ENCODE peak calls at places on chromosomes 7 and 10, in seven cellular contexts. One of them, this sample, is unnamed.
A peak's percentile ranks its signal among the peaks of the same experiment; 100 is the strongest.

GRCh38 chr7:151451626-151452025 is 11.7 kb upstream of the CRYGN start:
- DNase-seq in ascending aorta: no peak
- DNase-seq in GM12865: no peak
- DNase-seq in WTC11: no peak
- DNase-seq in AG09309: no peak
- DNase-seq in GM10248: no peak
- DNase-seq in mucosa of descending colon: no peak
- DNase-seq in this sample: no peak

GRCh38 chr7:1848911-1849311 is 178.8 kb downstream of the ELFN1 start:
- DNase-seq in GM10248: no peak
- DNase-seq in GM12865: no peak
- DNase-seq in WTC11: no peak
- DNase-seq in ascending aorta: no peak
- DNase-seq in mucosa of descending colon: no peak
- DNase-seq in AG09309: no peak
- DNase-seq in this sample: no peak

GRCh38 chr10:86259901-86260562 is 106.6 kb downstream of the GRID1 start:
- DNase-seq in GM10248: no peak
- DNase-seq in WTC11: no peak
- DNase-seq in mucosa of descending colon: no peak
- DNase-seq in ascending aorta: no peak
- DNase-seq in GM12865: no peak
- DNase-seq in AG09309: no peak
- DNase-seq in this sample: no peak

GRCh38 chr10:31977440-31978157 is 49.0 kb upstream of the ARHGAP12 start:
- DNase-seq in mucosa of descending colon: no peak
- DNase-seq in GM12865: peak; percentile 25
- DNase-seq in ascending aorta: no peak
- DNase-seq in GM10248: no peak
- DNase-seq in AG09309: peak; percentile 35
- DNase-seq in WTC11: no peak
- DNase-seq in this sample: peak; percentile 71

GRCh38 chr10:104492349-104492940 is 138.8 kb downstream of the CFAP58 start:
- DNase-seq in WTC11: no peak
- DNase-seq in GM12865: no peak
- DNase-seq in AG09309: peak; percentile 14
- DNase-seq in GM10248: no peak
- DNase-seq in mucosa of descending colon: no peak
- DNase-seq in ascending aorta: no peak
- DNase-seq in this sample: peak; percentile 10

GRCh38 chr7:14381936-14382335 is 392.5 kb upstream of the ETV1 start:
- DNase-seq in WTC11: no peak
- DNase-seq in GM12865: no peak
- DNase-seq in ascending aorta: no peak
- DNase-seq in AG09309: no peak
- DNase-seq in mucosa of descending colon: no peak
- DNase-seq in GM10248: no peak
- DNase-seq in this sample: no peak

GRCh38 chr7:46716926-46717325 is 795.9 kb upstream of the IGFBP3 start:
- DNase-seq in AG09309: no peak
- DNase-seq in GM12865: no peak
- DNase-seq in ascending aorta: no peak
- DNase-seq in GM10248: no peak
- DNase-seq in mucosa of descending colon: no peak
- DNase-seq in WTC11: no peak
- DNase-seq in this sample: no peak

GRCh38 chr10:77157248-77158019 is 480.2 kb downstream of the KCNMA1 start:
- DNase-seq in WTC11: no peak
- DNase-seq in mucosa of descending colon: peak; percentile 71
- DNase-seq in AG09309: no peak
- DNase-seq in GM10248: no peak
- DNase-seq in GM12865: no peak
- DNase-seq in ascending aorta: no peak
- DNase-seq in this sample: no peak

GRCh38 chr7:157548691-157549265 is 212.0 kb downstream of the DNAJB6 start:
- DNase-seq in ascending aorta: no peak
- DNase-seq in mucosa of descending colon: no peak
- DNase-seq in GM10248: no peak
- DNase-seq in WTC11: no peak
- DNase-seq in AG09309: no peak
- DNase-seq in GM12865: no peak
- DNase-seq in this sample: no peak

GRCh38 chr7:89072094-89072493 is 276.6 kb upstream of the TEX47 start:
- DNase-seq in ascending aorta: no peak
- DNase-seq in AG09309: no peak
- DNase-seq in mucosa of descending colon: no peak
- DNase-seq in GM12865: no peak
- DNase-seq in GM10248: no peak
- DNase-seq in WTC11: no peak
- DNase-seq in this sample: no peak

GRCh38 chr7:97499204-97499603 is 232.7 kb upstream of the TAC1 start:
- DNase-seq in mucosa of descending colon: no peak
- DNase-seq in GM10248: peak; percentile 40
- DNase-seq in WTC11: peak; percentile 51
- DNase-seq in AG09309: no peak
- DNase-seq in GM12865: peak; percentile 46
- DNase-seq in ascending aorta: no peak
- DNase-seq in this sample: peak; percentile 2

GRCh38 chr7:75966209-75966961 is 28.0 kb downstream of the TMEM120A start:
- DNase-seq in GM12865: no peak
- DNase-seq in AG09309: no peak
- DNase-seq in mucosa of descending colon: no peak
- DNase-seq in GM10248: no peak
- DNase-seq in WTC11: no peak
- DNase-seq in ascending aorta: peak; percentile 63
- DNase-seq in this sample: no peak

GRCh38 chr10:61170594-61170993 is 226.6 kb upstream of the RHOBTB1 start:
- DNase-seq in mucosa of descending colon: no peak
- DNase-seq in AG09309: no peak
- DNase-seq in GM10248: no peak
- DNase-seq in WTC11: no peak
- DNase-seq in ascending aorta: no peak
- DNase-seq in GM12865: no peak
- DNase-seq in this sample: no peak

GRCh38 chr7:107152011-107152410 is 16.8 kb upstream of the HBP1 start:
- DNase-seq in mucosa of descending colon: no peak
- DNase-seq in AG09309: no peak
- DNase-seq in ascending aorta: no peak
- DNase-seq in GM12865: no peak
- DNase-seq in WTC11: no peak
- DNase-seq in GM10248: no peak
- DNase-seq in this sample: peak; percentile 66

GRCh38 chr10:86666538-86666937 is 1.8 kb upstream of the LDB3 start:
- DNase-seq in WTC11: no peak
- DNase-seq in GM12865: no peak
- DNase-seq in mucosa of descending colon: no peak
- DNase-seq in ascending aorta: no peak
- DNase-seq in GM10248: no peak
- DNase-seq in AG09309: no peak
- DNase-seq in this sample: no peak

GRCh38 chr7:919924-920341 is 34.5 kb downstream of the ADAP1 start:
- DNase-seq in ascending aorta: peak; percentile 1
- DNase-seq in GM12865: no peak
- DNase-seq in GM10248: no peak
- DNase-seq in WTC11: peak; percentile 7
- DNase-seq in AG09309: no peak
- DNase-seq in mucosa of descending colon: peak; percentile 78
- DNase-seq in this sample: no peak

GRCh38 chr7:124784879-124785818 is 19.6 kb upstream of the GPR37 start:
- DNase-seq in mucosa of descending colon: no peak
- DNase-seq in ascending aorta: no peak
- DNase-seq in GM12865: peak; percentile 55
- DNase-seq in WTC11: peak; percentile 60
- DNase-seq in AG09309: peak; percentile 14
- DNase-seq in GM10248: peak; percentile 49
- DNase-seq in this sample: peak; percentile 48

GRCh38 chr10:105185101-105185500 is 544.0 kb downstream of the SORCS3 start:
- DNase-seq in ascending aorta: no peak
- DNase-seq in WTC11: no peak
- DNase-seq in mucosa of descending colon: no peak
- DNase-seq in AG09309: no peak
- DNase-seq in GM10248: no peak
- DNase-seq in GM12865: no peak
- DNase-seq in this sample: no peak

GRCh38 chr7:138833596-138833995 is 35.6 kb upstream of the ATP6V0A4 start:
- DNase-seq in GM10248: no peak
- DNase-seq in ascending aorta: no peak
- DNase-seq in WTC11: no peak
- DNase-seq in AG09309: no peak
- DNase-seq in GM12865: no peak
- DNase-seq in mucosa of descending colon: no peak
- DNase-seq in this sample: no peak

GRCh38 chr7:7446616-7447015 is 89.1 kb downstream of the COL28A1 start:
- DNase-seq in mucosa of descending colon: no peak
- DNase-seq in AG09309: no peak
- DNase-seq in ascending aorta: no peak
- DNase-seq in WTC11: no peak
- DNase-seq in GM12865: no peak
- DNase-seq in GM10248: no peak
- DNase-seq in this sample: no peak

GRCh38 chr10:131126321-131127121 is 185.0 kb downstream of the TCERG1L start:
- DNase-seq in ascending aorta: no peak
- DNase-seq in GM10248: no peak
- DNase-seq in AG09309: no peak
- DNase-seq in mucosa of descending colon: no peak
- DNase-seq in GM12865: no peak
- DNase-seq in WTC11: no peak
- DNase-seq in this sample: no peak

GRCh38 chr7:121634356-121634755 is 238.2 kb upstream of the FAM3C start:
- DNase-seq in mucosa of descending colon: no peak
- DNase-seq in ascending aorta: no peak
- DNase-seq in AG09309: no peak
- DNase-seq in GM10248: no peak
- DNase-seq in WTC11: no peak
- DNase-seq in GM12865: no peak
- DNase-seq in this sample: no peak

DNA sequence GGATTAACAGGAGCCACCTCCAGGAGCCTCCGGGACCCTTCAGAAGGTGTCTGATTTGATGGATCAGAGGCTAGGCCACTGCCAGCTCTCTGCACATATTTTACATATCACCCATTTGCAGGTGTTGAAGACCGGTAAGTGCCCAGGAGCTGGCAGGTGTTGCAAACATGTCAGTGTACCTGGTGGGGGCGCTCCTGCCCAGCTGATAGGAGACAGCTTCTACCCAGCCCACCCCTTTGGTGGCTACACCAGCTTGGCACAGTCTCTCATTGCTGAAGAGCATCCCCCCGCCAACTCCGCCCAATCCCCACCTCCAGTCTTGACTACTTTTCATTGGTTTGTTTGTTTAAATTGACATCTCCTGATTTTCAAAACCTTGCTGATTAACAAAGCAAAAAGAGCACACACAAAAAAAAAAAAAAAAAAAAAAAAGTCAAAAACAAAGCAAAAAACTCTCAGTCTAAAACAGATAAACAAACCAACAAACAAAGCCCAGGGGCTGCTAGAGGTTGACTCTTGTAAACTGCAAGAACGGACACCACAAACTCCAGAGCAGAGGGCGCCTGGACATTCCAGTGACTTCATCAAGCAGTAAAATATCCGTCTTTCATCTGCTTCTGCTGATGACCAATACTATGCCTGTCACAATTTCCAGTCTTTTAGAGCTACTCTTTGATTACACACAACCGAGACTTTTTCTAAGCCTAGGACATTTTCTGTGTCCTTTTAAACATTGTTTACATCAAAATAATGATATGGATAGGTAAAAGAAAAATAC is 275.3 kb downstream of the NRG3 start:
- DNase-seq in AG09309: no peak
- DNase-seq in mucosa of descending colon: no peak
- DNase-seq in WTC11: peak; percentile 91
- DNase-seq in GM10248: peak; percentile 7
- DNase-seq in ascending aorta: no peak
- DNase-seq in GM12865: peak; percentile 39
- DNase-seq in this sample: no peak
- TF ChIP-seq CTCF in AG09309: no peak
- TF ChIP-seq CTCF in mucosa of descending colon: no peak
- TF ChIP-seq CTCF in WTC11: peak; percentile 77
- TF ChIP-seq CTCF in GM10248: peak; percentile 37
- TF ChIP-seq CTCF in ascending aorta: no peak
- TF ChIP-seq CTCF in GM12865: peak; percentile 41
- TF ChIP-seq CTCF in this sample: no peak

GRCh38 chr7:128361463-128362441 is at the start of gene PRRT4:
- DNase-seq in WTC11: peak; percentile 38
- DNase-seq in GM12865: no peak
- DNase-seq in GM10248: peak; percentile 50
- DNase-seq in ascending aorta: no peak
- DNase-seq in AG09309: no peak
- DNase-seq in mucosa of descending colon: no peak
- DNase-seq in this sample: no peak
- TF ChIP-seq CTCF in WTC11: no peak
- TF ChIP-seq CTCF in GM12865: no peak
- TF ChIP-seq CTCF in GM10248: no peak
- TF ChIP-seq CTCF in ascending aorta: no peak
- TF ChIP-seq CTCF in AG09309: no peak
- TF ChIP-seq CTCF in mucosa of descending colon: no peak
- TF ChIP-seq CTCF in this sample: no peak

GRCh38 chr7:27329917-27330316 is 87.3 kb downstream of the EVX1 start:
- DNase-seq in WTC11: no peak
- DNase-seq in GM12865: no peak
- DNase-seq in AG09309: no peak
- DNase-seq in mucosa of descending colon: no peak
- DNase-seq in GM10248: no peak
- DNase-seq in ascending aorta: no peak
- DNase-seq in this sample: no peak
- TF ChIP-seq CTCF in WTC11: no peak
- TF ChIP-seq CTCF in GM12865: no peak
- TF ChIP-seq CTCF in AG09309: peak; percentile 23
- TF ChIP-seq CTCF in mucosa of descending colon: no peak
- TF ChIP-seq CTCF in GM10248: no peak
- TF ChIP-seq CTCF in ascending aorta: no peak
- TF ChIP-seq CTCF in this sample: peak; percentile 37

DNA sequence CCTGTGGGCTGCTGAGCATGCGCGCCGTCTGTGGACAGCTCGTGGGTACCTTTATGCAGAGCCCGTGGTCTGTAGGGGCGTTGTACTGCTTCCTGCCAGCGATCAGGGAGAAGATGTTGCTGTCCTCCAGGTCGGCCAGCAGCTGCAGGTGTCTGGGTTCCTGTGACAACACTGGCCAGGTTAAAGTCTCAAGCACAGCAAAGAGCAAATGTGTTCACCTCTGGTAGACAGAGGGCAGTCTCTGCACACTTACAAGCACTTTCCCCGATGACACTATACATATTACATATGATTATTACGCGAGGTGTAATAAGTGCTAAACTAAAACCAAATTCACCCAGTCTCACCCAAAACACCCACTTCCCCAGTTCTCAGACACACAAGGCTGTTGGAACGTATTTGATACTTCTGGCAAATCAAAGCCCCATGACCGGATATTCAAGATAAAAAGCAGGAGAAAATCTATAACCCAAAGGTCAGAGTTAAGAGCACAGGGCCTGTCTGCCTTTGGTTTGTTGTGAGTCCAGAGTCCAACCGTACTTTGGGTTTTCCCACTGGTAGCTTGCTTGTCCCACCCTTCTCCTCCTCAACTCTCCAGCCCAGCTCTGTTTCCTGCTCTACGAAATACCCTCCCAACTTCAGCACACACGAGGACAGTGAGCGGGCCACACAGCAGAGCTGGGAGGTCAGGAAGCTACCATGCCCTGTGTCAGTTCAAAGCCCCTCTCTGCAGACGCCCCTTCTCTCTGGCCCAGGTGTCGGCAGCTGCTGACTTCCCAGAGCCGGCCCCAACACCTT is 49.7 kb upstream of the DDC start:
- DNase-seq in GM10248: no peak
- DNase-seq in ascending aorta: no peak
- DNase-seq in mucosa of descending colon: no peak
- DNase-seq in GM12865: peak; percentile 21
- DNase-seq in WTC11: no peak
- DNase-seq in AG09309: no peak
- DNase-seq in this sample: no peak
- TF ChIP-seq CTCF in GM10248: peak; percentile 3
- TF ChIP-seq CTCF in ascending aorta: peak; percentile 17
- TF ChIP-seq CTCF in mucosa of descending colon: peak; percentile 29
- TF ChIP-seq CTCF in GM12865: peak; percentile 15
- TF ChIP-seq CTCF in WTC11: no peak
- TF ChIP-seq CTCF in AG09309: no peak
- TF ChIP-seq CTCF in this sample: peak; percentile 43